ENCODE peak calls at places on chromosomes 6 and 20, in four cellular contexts. G, V, B and N are unnamed samples. For H3K36me3, the result is how much of the 10 kb centered on the place peaks cover.

GRCh38 chr6:151721141-151721540 is 86.3 kb upstream of the ESR1 start:
- DNase-seq in G (no peak), B (no peak), V (no peak), N (no peak)

GRCh38 chr6:167932468-167933276 is 64.8 kb upstream of the KIF25 start:
- DNase-seq in V (no peak), G (peak), B (no peak), N (no peak)

GRCh38 chr20:35002426-35003210 is 47.0 kb downstream of the MYH7B start:
- DNase-seq in V (peak), G (no peak), B (no peak), N (no peak)

GRCh38 chr6:346389-347030 is 45.0 kb upstream of the IRF4 start:
- DNase-seq in G (no peak), B (no peak), V (no peak), N (no peak)

GRCh38 chr6:20207096-20207454 is 5.2 kb downstream of the MBOAT1 start:
- DNase-seq in G (no peak), B (no peak), V (no peak), N (no peak)

GRCh38 chr6:24089741-24090140 is 36.3 kb upstream of the NRSN1 start:
- DNase-seq in G (no peak), V (no peak), B (no peak), N (no peak)

GRCh38 chr6:28683945-28684538 is 158.4 kb downstream of the GPX5 start:
- DNase-seq in V (no peak), G (peak), B (peak), N (no peak)

GRCh38 chr20:60058869-60059268 is 100.6 kb downstream of the CDH26 start:
- DNase-seq in B (no peak), V (no peak), G (no peak), N (no peak)

GRCh38 chr20:48180039-48180438 is 394.8 kb upstream of the SULF2 start:
- DNase-seq in B (no peak), V (no peak), G (no peak), N (no peak)

GRCh38 chr6:16136536-16137450 is 7.9 kb downstream of the MYLIP start:
- DNase-seq in V (no peak), G (no peak), B (no peak), N (peak)

GRCh38 chr6:168962886-168963285 is 290.8 kb downstream of the THBS2 start:
- DNase-seq in G (no peak), V (no peak), B (no peak), N (no peak)

GRCh38 chr6:116859264-116859663 is 17.8 kb upstream of the RFX6 start:
- DNase-seq in V (no peak), B (no peak), G (no peak), N (no peak)

GRCh38 chr6:9039258-9039657 is 603.9 kb upstream of the SLC35B3 start:
- DNase-seq in B (no peak), G (no peak), V (no peak), N (no peak)

GRCh38 chr20:63791497-63792156 is 39.4 kb downstream of the ZBTB46 start:
- DNase-seq in B (no peak), G (no peak), V (peak), N (no peak)

GRCh38 chr20:33561981-33562601 is 72.2 kb downstream of the CBFA2T2 start:
- DNase-seq in B (peak), G (peak), V (peak), N (no peak)

GRCh38 chr6:165243801-165244200 is 65.6 kb downstream of the C6orf118 start:
- DNase-seq in B (no peak), G (no peak), V (no peak), N (no peak)

GRCh38 chr6:110895907-110896608 is 21.5 kb downstream of the AMD1 start:
- DNase-seq in G (no peak), V (no peak), B (no peak), N (no peak)

GRCh38 chr6:110884321-110884720 is 9.7 kb downstream of the AMD1 start:
- DNase-seq in B (no peak), G (no peak), V (no peak), N (no peak)

GRCh38 chr6:110885526-110885925 is 10.9 kb downstream of the AMD1 start:
- DNase-seq in V (no peak), G (no peak), B (no peak), N (no peak)

GRCh38 chr6:110886555-110887167 is 12.1 kb downstream of the AMD1 start:
- DNase-seq in V (no peak), B (no peak), G (no peak), N (no peak)

GRCh38 chr6:110890288-110890687 is 15.7 kb downstream of the AMD1 start:
- DNase-seq in G (no peak), V (no peak), B (no peak), N (no peak)
- H3K36me3 ChIP-seq in G (under half), V (half or more), B (under half), N (under half)

GRCh38 chr6:109720336-109720735 is 29.2 kb downstream of the FIG4 start:
- DNase-seq in G (no peak), B (no peak), V (no peak), N (no peak)
- H3K36me3 ChIP-seq in G (under half), B (under half), V (under half), N (under half)

GRCh38 chr20:17964073-17964472 is 4.5 kb downstream of the SNX5 start:
- DNase-seq in G (no peak), V (no peak), B (no peak), N (no peak)

GRCh38 chr20:17963114-17963897 is 5.3 kb downstream of the SNX5 start:
- DNase-seq in B (no peak), V (no peak), G (no peak), N (no peak)

GRCh38 chr20:17964632-17965031 is 4.0 kb downstream of the SNX5 start:
- DNase-seq in B (no peak), G (no peak), V (no peak), N (no peak)

GRCh38 chr20:17966432-17967312 is 1.9 kb downstream of the SNX5 start:
- DNase-seq in V (no peak), G (no peak), B (peak), N (no peak)

GRCh38 chr20:17965042-17965697 is 3.4 kb downstream of the SNX5 start:
- DNase-seq in G (no peak), V (no peak), B (no peak), N (no peak)
- H3K36me3 ChIP-seq in G (under half), V (under half), B (under half), N (under half)

DNA sequence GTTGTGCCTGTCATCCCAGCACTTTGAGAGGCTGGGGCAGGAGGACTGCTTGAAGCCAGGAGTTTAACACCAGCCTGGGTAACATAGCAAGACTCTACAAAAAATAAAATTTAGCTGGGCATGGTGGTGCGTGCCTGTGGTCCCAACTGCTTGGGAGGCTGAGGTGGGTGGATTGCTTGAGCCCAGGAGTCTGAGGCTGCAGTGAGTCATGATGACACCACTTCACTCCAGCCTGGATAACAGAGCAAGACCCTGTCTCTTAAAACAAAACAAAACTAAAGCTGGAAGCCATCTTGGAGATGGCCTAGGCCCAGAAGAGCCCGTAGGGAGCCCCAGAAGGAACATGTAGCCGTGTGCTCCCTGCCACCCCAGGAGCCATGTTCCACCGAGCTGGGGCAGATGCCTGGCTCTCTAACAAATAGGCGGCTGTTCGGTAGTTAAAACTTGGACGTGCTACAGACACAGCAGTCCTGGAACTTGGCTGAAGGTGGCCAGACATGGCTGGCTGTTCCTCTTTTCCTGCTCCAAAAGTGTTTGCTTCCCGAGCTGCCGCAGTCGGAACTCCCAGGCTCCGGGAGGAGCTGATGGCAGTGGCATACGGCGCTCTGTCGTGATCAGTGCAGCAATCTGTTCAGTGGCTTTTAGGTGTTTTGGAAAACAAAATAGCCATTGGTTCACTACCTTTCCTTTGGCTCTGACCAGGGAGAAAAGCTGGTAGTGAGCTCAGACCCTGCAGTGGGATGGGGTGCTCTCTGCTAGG is 37.0 kb downstream of the DYNLT1 start:
- DNase-seq in B (no peak), G (no peak), V (no peak), N (no peak)
- H3K36me3 ChIP-seq in B (under half), G (under half), V (under half), N (under half)

DNA sequence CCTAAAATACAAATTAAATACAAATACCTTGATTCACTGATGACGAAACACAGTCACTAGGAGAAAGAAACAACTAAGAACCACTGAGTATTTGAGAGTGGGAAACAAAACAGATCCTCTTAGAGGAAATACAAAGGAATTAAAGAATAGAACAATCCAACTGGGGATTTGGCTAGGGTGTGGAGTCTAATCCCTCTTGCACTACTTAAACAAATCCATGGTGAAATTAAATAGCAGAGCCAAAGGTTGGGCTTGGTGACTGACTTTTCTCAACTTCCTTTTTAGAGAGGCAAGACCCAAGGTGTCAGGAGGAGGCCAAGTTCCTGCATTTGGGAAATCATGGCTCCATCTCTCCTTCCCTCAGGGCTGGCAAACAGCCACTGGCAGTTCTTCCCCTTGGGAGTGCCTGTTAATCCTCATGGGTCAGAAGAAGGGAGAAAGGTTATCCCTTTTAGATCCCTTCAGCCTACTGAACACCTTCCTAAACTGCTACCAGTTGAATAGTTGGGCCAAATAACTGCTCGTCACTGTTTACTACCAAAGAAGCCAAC is 101.2 kb upstream of the TRAF3IP2 start:
- DNase-seq in B (no peak), V (no peak), G (no peak), N (no peak)
- H3K36me3 ChIP-seq in B (under half), V (under half), G (under half), N (under half)

GRCh38 chr20:37202267-37202943 is 23.1 kb upstream of the MROH8 start:
- DNase-seq in B (peak), V (no peak), G (peak), N (no peak)
- H3K36me3 ChIP-seq in B (under half), V (half or more), G (under half), N (half or more)

GRCh38 chr6:119299694-119300093 is 49.9 kb downstream of the MAN1A1 start:
- DNase-seq in V (no peak), B (no peak), G (no peak), N (no peak)

GRCh38 chr6:119306396-119306968 is 43.1 kb downstream of the MAN1A1 start:
- DNase-seq in V (no peak), B (no peak), G (no peak), N (no peak)

GRCh38 chr6:119303164-119303887 is 46.2 kb downstream of the MAN1A1 start:
- DNase-seq in V (no peak), G (no peak), B (no peak), N (no peak)

GRCh38 chr6:119297049-119297448 is 52.5 kb downstream of the MAN1A1 start:
- DNase-seq in B (no peak), V (no peak), G (no peak), N (no peak)

DNA sequence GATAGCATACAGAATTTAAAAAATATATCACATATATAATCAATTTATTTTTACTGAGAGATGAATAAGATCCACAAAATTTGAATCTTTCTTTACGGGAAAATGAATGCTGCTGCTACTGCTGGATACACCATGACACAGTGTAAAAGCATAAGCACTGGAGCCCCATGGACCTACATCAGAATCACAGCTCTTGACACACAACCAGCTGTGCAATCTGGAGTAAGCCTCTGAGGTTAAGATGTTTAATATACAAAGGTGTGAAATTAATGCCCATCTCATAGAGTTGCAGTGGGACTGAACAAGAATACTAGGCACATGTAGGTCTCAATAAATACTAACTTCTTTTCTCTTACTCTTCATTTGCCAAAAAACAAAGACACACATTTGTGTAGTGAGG is 48.1 kb downstream of the MAN1A1 start:
- DNase-seq in B (no peak), G (no peak), V (no peak), N (no peak)
- H3K36me3 ChIP-seq in B (under half), G (under half), V (under half), N (under half)

GRCh38 chr20:23371496-23371895 is 9.5 kb downstream of the GZF1 start:
- DNase-seq in V (no peak), B (no peak), G (no peak), N (no peak)

GRCh38 chr20:23368316-23369110 is 6.5 kb downstream of the GZF1 start:
- DNase-seq in B (no peak), V (no peak), G (no peak), N (no peak)

GRCh38 chr20:23370274-23370673 is 8.3 kb downstream of the GZF1 start:
- DNase-seq in B (no peak), G (no peak), V (no peak), N (no peak)

GRCh38 chr20:23369424-23369823 is 7.4 kb downstream of the GZF1 start:
- DNase-seq in B (no peak), G (no peak), V (no peak), N (no peak)

DNA sequence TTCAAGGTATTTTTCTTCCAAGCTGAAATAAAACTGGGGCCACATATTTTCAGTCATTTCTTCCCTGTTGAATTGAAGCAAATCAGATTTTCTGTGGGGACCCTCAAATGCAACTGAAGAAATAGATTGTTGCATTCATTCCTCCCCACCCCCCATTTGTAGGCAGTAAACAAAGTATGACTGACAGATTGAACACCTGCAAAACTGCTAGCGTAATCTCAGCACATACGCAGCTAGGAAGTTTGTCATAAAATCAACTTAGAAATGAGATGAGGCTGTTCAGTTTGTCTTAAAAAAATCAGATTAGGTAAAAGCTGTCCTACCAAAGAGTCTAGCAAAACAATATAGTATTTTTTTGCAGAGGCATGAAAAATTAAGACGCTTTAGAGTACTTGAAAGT is 8.9 kb downstream of the GZF1 start:
- DNase-seq in G (no peak), V (no peak), B (no peak), N (no peak)
- H3K36me3 ChIP-seq in G (under half), V (half or more), B (under half), N (under half)